ENCODE peak calls at places on chromosomes 13 and 19, in five cellular contexts. H is uterus, I is PC-3, X is Peyer's patch, D is adrenal gland. E is an unnamed sample. For H3K27me3, the result is how much of the 10 kb centered on the place peaks cover.

GRCh38 chr13:35984776-35985453 is 146.3 kb downstream of the DCLK1 start:
- DNase-seq in D (no peak), I (no peak), X (no peak), H (no peak), E (no peak)

GRCh38 chr13:75195479-75196111 is 286.4 kb downstream of the TBC1D4 start:
- DNase-seq in H (no peak), D (no peak), X (no peak), I (no peak), E (no peak)

GRCh38 chr13:61294467-61295186 is 121.0 kb downstream of the PCDH20 start:
- DNase-seq in X (no peak), I (no peak), D (no peak), H (no peak), E (no peak)

GRCh38 chr13:24274452-24274971 is 34.9 kb upstream of the C1QTNF9 start:
- DNase-seq in X (no peak), I (no peak), H (no peak), D (peak), E (no peak)

GRCh38 chr13:95924389-95924994 is 128.7 kb downstream of the UGGT2 start:
- DNase-seq in H (no peak), I (peak), X (no peak), D (peak), E (no peak)

GRCh38 chr13:43786766-43787517 is at the start of gene ENOX1:
- DNase-seq in D (peak), I (peak), X (peak), H (peak), E (no peak)

GRCh38 chr13:95296326-95296939 is 4.8 kb downstream of the ABCC4 start:
- DNase-seq in I (peak), H (no peak), X (peak), D (peak), E (no peak)

GRCh38 chr13:39930544-39931444 is 275.3 kb downstream of the COG6 start:
- DNase-seq in H (no peak), D (no peak), I (peak), X (no peak), E (no peak)

GRCh38 chr13:109331898-109332297 is 454.5 kb downstream of the IRS2 start:
- DNase-seq in I (peak), X (no peak), H (no peak), D (no peak), E (no peak)

GRCh38 chr19:33399081-33399744 is 25.7 kb downstream of the CEBPG start:
- DNase-seq in I (no peak), D (no peak), X (peak), H (no peak), E (peak)

GRCh38 chr19:1088419-1089066 is 6.6 kb downstream of the POLR2E start:
- DNase-seq in D (no peak), X (no peak), I (no peak), H (no peak), E (no peak)

GRCh38 chr13:37058801-37059135 is 720 bp downstream of the SUPT20H start:
- DNase-seq in D (peak), H (no peak), X (no peak), I (no peak), E (no peak)

GRCh38 chr13:40578055-40578454 is 88.4 kb downstream of the FOXO1 start:
- DNase-seq in D (no peak), X (no peak), I (no peak), H (no peak), E (no peak)

GRCh38 chr13:100673831-100674362 is 698 bp downstream of the TMTC4 start:
- DNase-seq in X (peak), H (peak), D (peak), I (peak), E (no peak)

DNA sequence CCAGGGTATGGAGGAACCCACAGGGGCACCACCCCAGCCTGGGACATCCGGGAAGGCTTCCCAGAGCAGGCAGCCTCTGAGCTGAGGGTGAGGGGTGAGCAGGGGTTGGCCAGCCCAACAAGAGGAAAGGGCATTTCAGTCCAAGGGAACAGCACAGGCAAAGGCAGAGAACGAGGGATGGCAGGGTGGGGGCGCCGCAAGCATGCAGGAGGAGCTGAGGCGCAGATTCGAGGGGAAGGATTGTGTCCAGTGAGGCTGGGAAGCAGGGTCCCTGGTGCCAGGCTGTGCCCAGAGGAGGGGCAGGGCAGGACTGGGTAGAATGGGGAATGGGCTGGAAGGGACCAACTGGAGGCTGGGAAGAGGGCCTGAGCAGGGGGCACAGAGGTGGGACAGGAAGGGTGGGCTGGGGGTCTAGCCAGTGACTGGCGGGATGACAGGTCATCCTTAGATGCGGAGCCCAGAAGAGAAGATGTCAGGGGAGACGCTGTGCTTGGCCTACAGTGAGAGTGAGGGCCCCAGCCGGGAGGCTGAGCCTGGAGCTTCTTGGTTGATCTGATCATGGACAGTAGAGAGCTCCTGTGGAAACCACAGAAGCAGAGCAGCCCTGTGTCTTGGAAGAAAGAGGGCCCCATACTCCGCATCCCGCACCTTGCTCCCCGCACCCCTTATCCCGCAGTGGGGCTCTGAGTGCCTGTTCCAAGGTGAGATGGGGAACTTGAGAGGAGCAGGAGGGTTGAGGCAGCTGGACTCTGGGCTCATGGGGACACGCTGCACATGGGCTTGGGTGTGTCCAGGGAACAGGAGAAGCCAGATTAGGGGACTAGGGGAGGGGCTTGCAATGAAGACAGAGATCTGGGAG is 13.7 kb downstream of the EMP3 start:
- DNase-seq in H (no peak), X (no peak), I (no peak), D (no peak), E (no peak)
- H3K27me3 ChIP-seq in H (under half), X (under half), I (under half), D (under half), E (under half)

GRCh38 chr19:16078759-16079707 is 2.7 kb downstream of the TPM4 start:
- DNase-seq in H (peak), X (no peak), I (peak), D (peak), E (peak)
- H3K4me3 ChIP-seq in H (peak), X (peak), I (peak), D (no peak), E (peak)

GRCh38 chr19:17351815-17352435 is 14.6 kb downstream of the GTPBP3 start:
- DNase-seq in X (no peak), I (no peak), H (no peak), D (no peak), E (no peak)
- TF ChIP-seq CTCF in X (no peak), I (no peak), H (no peak), D (no peak), E (no peak)

DNA sequence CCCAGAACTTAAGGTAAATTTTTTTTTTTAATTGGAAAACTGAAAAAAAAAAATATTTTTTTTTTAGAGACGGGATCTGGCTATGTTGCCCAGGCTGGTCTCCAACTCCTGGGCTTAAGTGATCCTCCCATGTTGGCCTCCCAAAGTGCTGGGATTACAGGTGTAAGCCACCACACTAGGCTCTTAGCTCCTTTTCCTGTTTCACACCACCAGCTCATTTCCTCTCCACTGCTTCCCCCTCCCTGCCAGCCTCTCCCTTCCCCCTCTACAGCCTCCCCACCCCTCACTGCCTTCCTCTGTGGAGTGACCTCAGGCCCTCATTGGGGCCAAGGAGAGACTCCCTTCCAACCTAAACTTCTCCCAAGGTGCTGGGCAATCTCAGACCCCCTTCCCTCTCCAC is 4.2 kb upstream of the GIPR start:
- DNase-seq in D (no peak), X (no peak), H (no peak), I (no peak), E (no peak)
- H3K27me3 ChIP-seq in D (under half), X (under half), H (under half), I (under half), E (under half)

GRCh38 chr19:9306443-9306842 is 3.2 kb downstream of the ZNF699 start:
- DNase-seq in X (no peak), I (peak), H (no peak), D (no peak), E (no peak)

GRCh38 chr19:9309139-9309973 is at the start of gene ZNF699:
- DNase-seq in I (peak), H (peak), D (peak), X (peak), E (peak)

GRCh38 chr19:9309974-9310446 is 372 bp upstream of the ZNF699 start:
- DNase-seq in X (no peak), I (peak), D (peak), H (peak), E (peak)

GRCh38 chr19:9313756-9314155 is 4.1 kb upstream of the ZNF699 start:
- DNase-seq in X (no peak), H (no peak), D (no peak), I (no peak), E (no peak)

GRCh38 chr19:9308091-9308490 is 1.5 kb downstream of the ZNF699 start:
- DNase-seq in X (no peak), D (no peak), H (no peak), I (peak), E (no peak)
- H3K4me3 ChIP-seq in X (no peak), D (no peak), H (peak), I (peak), E (peak)

E was measured in breast epithelium.